ENCODE peak calls at places on chromosomes 13 and 19, in six cellular contexts. T, U, N, S, O and J are unnamed samples.

GRCh38 chr13:71867101-71867814 is at the start of gene DACH1:
- DNase-seq in O (peak), T (peak), S (no peak), U (no peak), N (no peak), J (peak)

GRCh38 chr13:60869941-60870613 is 473.1 kb downstream of the TDRD3 start:
- DNase-seq in S (no peak), U (no peak), T (no peak), O (no peak), N (no peak), J (no peak)

GRCh38 chr13:91930687-91931086 is 532.3 kb downstream of the GPC5 start:
- DNase-seq in T (no peak), U (no peak), N (no peak), O (no peak), S (no peak), J (no peak)

GRCh38 chr13:103517066-103517767 is 451.0 kb upstream of the SLC10A2 start:
- DNase-seq in N (no peak), U (peak), O (no peak), T (no peak), S (no peak), J (no peak)

GRCh38 chr19:10712754-10713153 is 5.1 kb upstream of the DNM2 start:
- DNase-seq in N (no peak), O (no peak), S (no peak), U (no peak), T (no peak), J (no peak)

GRCh38 chr13:76004411-76004810 is 368.3 kb downstream of the LMO7 start:
- DNase-seq in S (no peak), U (no peak), T (no peak), O (no peak), N (no peak), J (no peak)

GRCh38 chr13:39909634-39910033 is 254.2 kb downstream of the COG6 start:
- DNase-seq in T (no peak), O (no peak), N (no peak), S (no peak), U (no peak), J (no peak)

GRCh38 chr19:39558623-39559117 is 18.7 kb upstream of the EID2 start:
- DNase-seq in S (no peak), O (no peak), T (no peak), N (no peak), U (no peak), J (no peak)

GRCh38 chr19:11373166-11373884 is 1.1 kb upstream of the SWSAP1 start:
- DNase-seq in N (no peak), U (no peak), T (no peak), O (no peak), S (no peak), J (peak)

GRCh38 chr19:10603084-10603872 is 16.2 kb upstream of the AP1M2 start:
- DNase-seq in N (peak), T (peak), S (no peak), O (no peak), U (peak), J (peak)

GRCh38 chr13:49444517-49445395 is 682 bp downstream of the SETDB2 start:
- DNase-seq in O (peak), S (no peak), T (no peak), U (peak), N (peak), J (no peak)

GRCh38 chr19:13574933-13575332 is 68.7 kb upstream of the CACNA1A start:
- DNase-seq in N (peak), U (no peak), O (peak), S (no peak), T (no peak), J (no peak)

GRCh38 chr13:33090755-33091454 is 74.7 kb downstream of the KL start:
- DNase-seq in O (peak), U (no peak), T (no peak), S (no peak), N (no peak), J (no peak)

GRCh38 chr13:33509642-33510229 is 224.2 kb upstream of the STARD13 start:
- DNase-seq in O (no peak), S (no peak), T (no peak), N (no peak), U (no peak), J (no peak)

GRCh38 chr13:38191016-38191415 is 158.6 kb upstream of the UFM1 start:
- DNase-seq in O (no peak), U (no peak), S (no peak), N (no peak), T (no peak), J (no peak)

DNA sequence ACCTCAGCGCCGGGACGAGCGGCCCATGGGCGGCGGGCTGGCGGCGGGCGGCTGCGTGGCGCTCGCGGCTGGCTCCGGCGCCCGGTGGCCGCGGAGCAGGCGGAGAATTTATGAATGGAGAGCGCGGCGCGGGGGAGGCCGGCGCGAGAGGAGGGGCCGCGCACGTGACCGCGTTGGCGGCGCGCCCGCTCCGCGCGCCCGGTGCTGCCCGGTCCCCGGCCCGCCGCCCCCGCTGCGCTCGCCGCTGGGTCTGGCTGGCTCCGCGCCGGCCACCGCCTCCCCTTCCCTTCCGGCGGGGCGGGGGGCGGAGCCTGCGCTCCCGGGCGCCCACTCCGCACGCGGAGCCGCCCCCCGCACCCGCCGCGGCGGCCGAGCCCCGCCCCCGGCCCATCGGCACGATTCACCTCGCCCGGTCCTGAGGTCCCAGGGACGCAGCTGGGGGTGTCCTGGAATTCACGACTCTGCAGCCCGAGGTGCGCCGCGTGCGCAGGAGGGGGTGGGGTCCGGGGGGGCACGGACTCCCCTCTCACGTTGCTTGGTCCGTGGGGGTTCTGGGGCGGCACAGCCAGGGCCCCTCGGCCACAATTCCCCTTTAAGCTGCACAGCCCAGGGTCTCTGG is at the start of gene CBARP:
- DNase-seq in N (peak), O (no peak), U (no peak), T (no peak), S (no peak), J (no peak)
- TF ChIP-seq TAF1 in N (peak), O (no peak), U (no peak), T (no peak), S (no peak), J (no peak)

DNA sequence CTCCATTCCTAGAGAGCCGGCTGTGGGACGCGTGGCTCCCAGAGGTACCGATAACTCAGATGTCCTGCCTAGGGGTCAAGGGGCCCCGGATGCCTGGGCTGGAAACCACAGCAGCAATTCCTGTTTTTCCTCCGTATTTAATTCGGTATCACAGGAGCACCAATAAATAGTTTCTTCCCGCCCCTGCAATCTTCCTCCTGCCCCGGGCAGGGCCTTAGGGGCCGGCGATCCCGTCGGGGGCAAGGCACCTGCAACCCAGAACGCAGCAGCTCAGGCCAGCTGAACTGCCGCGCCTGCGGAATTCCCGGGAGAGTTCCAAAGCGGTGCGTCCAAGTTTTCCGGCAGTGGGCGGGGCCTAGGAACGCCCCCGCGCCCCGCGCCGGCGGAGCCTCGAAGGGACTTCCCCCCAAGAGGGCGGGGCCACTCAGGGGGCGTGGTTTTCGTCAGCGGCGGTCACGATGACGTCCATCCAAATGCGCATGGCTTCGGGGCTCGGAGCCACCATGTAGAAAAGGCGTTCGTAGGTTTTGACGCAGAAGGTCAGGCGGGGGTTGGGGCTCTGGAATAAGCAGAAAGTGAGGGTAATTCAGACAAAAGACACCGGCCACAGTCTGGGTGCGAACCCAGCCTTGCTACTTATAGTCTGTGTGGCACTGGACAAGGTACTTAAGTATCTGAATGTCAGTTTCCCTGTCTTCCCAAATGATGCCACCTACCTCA is 9.7 kb upstream of the LYPD3 start:
- DNase-seq in O (no peak), T (peak), N (peak), S (peak), U (no peak), J (peak)
- TF ChIP-seq POLR2A in O (no peak), T (peak), N (peak), S (peak), U (peak), J (peak)

GRCh38 chr19:5692785-5693194 is 2.7 kb downstream of the RPL36 start:
- DNase-seq in O (no peak), T (no peak), S (no peak), N (no peak), U (no peak), J (no peak)

GRCh38 chr19:5695649-5696195 is 5.6 kb downstream of the RPL36 start:
- DNase-seq in N (no peak), U (no peak), O (no peak), S (no peak), T (no peak), J (no peak)

GRCh38 chr19:5693195-5694166 is 3.4 kb downstream of the RPL36 start:
- DNase-seq in O (no peak), T (no peak), S (no peak), N (no peak), U (no peak), J (no peak)

GRCh38 chr19:5694952-5695648 is 5.0 kb downstream of the RPL36 start:
- DNase-seq in O (no peak), T (no peak), N (no peak), S (no peak), U (no peak), J (no peak)

GRCh38 chr19:5694167-5694951 is 4.3 kb downstream of the RPL36 start:
- DNase-seq in N (no peak), U (no peak), T (no peak), S (no peak), O (no peak), J (no peak)
- TF ChIP-seq POLR2AphosphoS5 in N (peak), U (no peak), T (peak), S (no peak), O (no peak), J (peak)

GRCh38 chr13:78601124-78601885 is 2.0 kb downstream of the POU4F1 start:
- DNase-seq in O (no peak), T (no peak), S (no peak), U (no peak), N (no peak), J (no peak)
- TF ChIP-seq TAF1 in O (no peak), T (no peak), S (no peak), U (no peak), N (no peak), J (no peak)